ENCODE peak calls at places on chromosomes 1 and 21, in seven cellular contexts. J, F, M, W, Z, O and B are unnamed samples.

GRCh38 chr1:27873671-27874384 is 1.5 kb downstream of the THEMIS2 start:
- DNase-seq in W (no peak), F (no peak), J (no peak), M (peak; percentile 62), Z (no peak), O (no peak), B (no peak)

GRCh38 chr1:180503274-180503862 is 991 bp upstream of the ACBD6 start:
- DNase-seq in Z (no peak), F (no peak), M (no peak), J (no peak), O (peak; percentile 28), W (no peak), B (no peak)

GRCh38 chr21:43818685-43819084 is 29.3 kb downstream of the RRP1 start:
- DNase-seq in O (no peak), M (peak; percentile 6), J (no peak), F (no peak), Z (no peak), W (no peak), B (no peak)

GRCh38 chr1:146007048-146007784 is 10.8 kb upstream of the TXNIP start:
- DNase-seq in F (peak; percentile 53), O (peak; percentile 55), J (no peak), W (peak; percentile 45), M (no peak), Z (peak; percentile 86), B (peak; percentile 16)

GRCh38 chr21:15130751-15131150 is 66.0 kb upstream of the NRIP1 start:
- DNase-seq in M (no peak), Z (no peak), J (no peak), W (no peak), F (no peak), O (no peak), B (no peak)

GRCh38 chr1:185284533-185285244 is 32.4 kb downstream of the IVNS1ABP start:
- DNase-seq in Z (no peak), O (no peak), J (no peak), F (no peak), M (no peak), W (no peak), B (no peak)

GRCh38 chr1:7008975-7009740 is 223.9 kb downstream of the CAMTA1 start:
- DNase-seq in O (no peak), J (no peak), W (no peak), M (no peak), F (no peak), Z (no peak), B (no peak)

GRCh38 chr1:230839166-230839565 is 29.2 kb downstream of the C1orf198 start:
- DNase-seq in Z (no peak), F (no peak), W (no peak), J (no peak), O (no peak), M (no peak), B (no peak)

GRCh38 chr1:164240081-164240480 is 318.9 kb upstream of the PBX1 start:
- DNase-seq in O (no peak), W (no peak), M (no peak), F (no peak), Z (no peak), J (no peak), B (no peak)

GRCh38 chr1:5865774-5866173 is 126.5 kb downstream of the NPHP4 start:
- DNase-seq in F (no peak), J (no peak), Z (no peak), O (no peak), W (no peak), M (no peak), B (no peak)

GRCh38 chr1:84883286-84883685 is 9.7 kb downstream of the LPAR3 start:
- DNase-seq in J (no peak), W (no peak), M (no peak), F (no peak), O (peak; percentile 39), Z (no peak), B (no peak)

GRCh38 chr1:228099331-228099732 is 3.8 kb downstream of the C1orf35 start:
- DNase-seq in M (peak; percentile 31), O (peak; percentile 2), F (no peak), Z (no peak), W (no peak), J (no peak), B (no peak)

GRCh38 chr1:16402742-16403141 is 34.5 kb downstream of the SPATA21 start:
- DNase-seq in W (no peak), F (no peak), O (no peak), J (no peak), M (peak; percentile 13), Z (no peak), B (no peak)

GRCh38 chr1:232634086-232634485 is 4.2 kb upstream of the SIPA1L2 start:
- DNase-seq in O (no peak), F (no peak), M (peak; percentile 52), J (no peak), Z (no peak), W (no peak), B (no peak)

GRCh38 chr1:202710070-202711025 is at the start of gene SYT2:
- DNase-seq in W (no peak), M (no peak), Z (no peak), F (peak; percentile 4), J (no peak), O (peak; percentile 56), B (no peak)

GRCh38 chr1:37433171-37433570 is 41.2 kb upstream of the ZC3H12A start:
- DNase-seq in F (no peak), M (no peak), Z (no peak), W (no peak), O (no peak), J (no peak), B (no peak)

GRCh38 chr1:42748461-42749410 is 8.7 kb upstream of the CLDN19 start:
- DNase-seq in J (no peak), Z (no peak), W (no peak), O (no peak), M (no peak), F (no peak), B (no peak)

GRCh38 chr1:25232866-25233784 is 823 bp upstream of the SYF2 start:
- DNase-seq in M (peak; percentile 85), J (peak; percentile 17), F (peak; percentile 21), W (peak; percentile 79), O (peak; percentile 84), Z (peak; percentile 53), B (no peak)

GRCh38 chr1:26058052-26058595 is 9.3 kb downstream of the TRIM63 start:
- DNase-seq in O (no peak), W (no peak), J (no peak), Z (no peak), M (no peak), F (no peak), B (no peak)

GRCh38 chr1:47986741-47987140 is 10.4 kb downstream of the TRABD2B start:
- DNase-seq in J (no peak), O (no peak), W (no peak), Z (no peak), M (peak; percentile 74), F (no peak), B (no peak)

GRCh38 chr1:24609949-24610517 is 33.1 kb upstream of the SRRM1 start:
- DNase-seq in W (no peak), O (no peak), F (no peak), J (no peak), M (no peak), Z (no peak), B (no peak)

GRCh38 chr1:119740886-119741780 is 27.6 kb downstream of the HMGCS2 start:
- DNase-seq in J (no peak), F (no peak), Z (no peak), O (no peak), W (no peak), M (no peak), B (no peak)